ENCODE peak calls at places on chromosomes 11 and 22, in six cellular contexts. One of them, this sample, is unnamed.

GRCh38 chr11:67032830-67033555 is 10.1 kb downstream of the SYT12 start:
- DNase-seq in heart right ventricle: no peak
- DNase-seq in uterus: peak; percentile 69
- DNase-seq in lower lobe of right lung: no peak
- DNase-seq in left ventricle myocardium inferior: no peak
- DNase-seq in heart left ventricle: no peak
- DNase-seq in this sample: no peak

GRCh38 chr11:69203901-69204245 is 48.1 kb downstream of the SMIM38 start:
- DNase-seq in uterus: no peak
- DNase-seq in left ventricle myocardium inferior: no peak
- DNase-seq in lower lobe of right lung: no peak
- DNase-seq in heart right ventricle: no peak
- DNase-seq in heart left ventricle: no peak
- DNase-seq in this sample: no peak

GRCh38 chr22:23163665-23164064 is 16.6 kb upstream of the BCR start:
- DNase-seq in left ventricle myocardium inferior: peak; percentile 50
- DNase-seq in heart right ventricle: no peak
- DNase-seq in heart left ventricle: peak; percentile 41
- DNase-seq in uterus: peak; percentile 51
- DNase-seq in lower lobe of right lung: no peak
- DNase-seq in this sample: no peak

GRCh38 chr11:118537409-118537980 is 6.5 kb downstream of the TMEM25 start:
- DNase-seq in uterus: no peak
- DNase-seq in heart right ventricle: no peak
- DNase-seq in left ventricle myocardium inferior: no peak
- DNase-seq in lower lobe of right lung: no peak
- DNase-seq in heart left ventricle: no peak
- DNase-seq in this sample: no peak

GRCh38 chr22:37016134-37016910 is 2.9 kb downstream of the TST start:
- DNase-seq in uterus: peak; percentile 45
- DNase-seq in heart left ventricle: no peak
- DNase-seq in left ventricle myocardium inferior: no peak
- DNase-seq in lower lobe of right lung: no peak
- DNase-seq in heart right ventricle: no peak
- DNase-seq in this sample: no peak

GRCh38 chr22:49968831-49969661 is 8.5 kb downstream of the PIM3 start:
- DNase-seq in uterus: peak; percentile 28
- DNase-seq in heart left ventricle: peak; percentile 33
- DNase-seq in lower lobe of right lung: peak; percentile 56
- DNase-seq in left ventricle myocardium inferior: peak; percentile 23
- DNase-seq in heart right ventricle: peak; percentile 5
- DNase-seq in this sample: peak; percentile 36

GRCh38 chr22:21688706-21689381 is 23.0 kb downstream of the PPIL2 start:
- DNase-seq in left ventricle myocardium inferior: no peak
- DNase-seq in lower lobe of right lung: no peak
- DNase-seq in heart right ventricle: no peak
- DNase-seq in heart left ventricle: no peak
- DNase-seq in uterus: no peak
- DNase-seq in this sample: no peak

GRCh38 chr11:73982990-73983763 is 534 bp upstream of the UCP2 start:
- DNase-seq in heart right ventricle: peak; percentile 93
- DNase-seq in lower lobe of right lung: peak; percentile 98
- DNase-seq in uterus: peak; percentile 82
- DNase-seq in left ventricle myocardium inferior: peak; percentile 93
- DNase-seq in heart left ventricle: peak; percentile 94
- DNase-seq in this sample: peak; percentile 97

GRCh38 chr22:27990451-27990840 is 71.4 kb upstream of the PITPNB start:
- DNase-seq in lower lobe of right lung: peak; percentile 27
- DNase-seq in uterus: no peak
- DNase-seq in heart right ventricle: no peak
- DNase-seq in heart left ventricle: no peak
- DNase-seq in left ventricle myocardium inferior: no peak
- DNase-seq in this sample: peak; percentile 19

GRCh38 chr11:110564676-110565343 is 135.1 kb downstream of the FDX1 start:
- DNase-seq in heart left ventricle: no peak
- DNase-seq in lower lobe of right lung: no peak
- DNase-seq in left ventricle myocardium inferior: no peak
- DNase-seq in uterus: no peak
- DNase-seq in heart right ventricle: no peak
- DNase-seq in this sample: no peak

GRCh38 chr11:111429066-111429506 is 50.0 kb upstream of the POU2AF1 start:
- DNase-seq in heart left ventricle: peak; percentile 42
- DNase-seq in left ventricle myocardium inferior: peak; percentile 26
- DNase-seq in heart right ventricle: no peak
- DNase-seq in lower lobe of right lung: no peak
- DNase-seq in uterus: peak; percentile 69
- DNase-seq in this sample: no peak

GRCh38 chr11:114137054-114137453 is 77.5 kb downstream of the ZBTB16 start:
- DNase-seq in left ventricle myocardium inferior: no peak
- DNase-seq in heart right ventricle: no peak
- DNase-seq in uterus: no peak
- DNase-seq in heart left ventricle: no peak
- DNase-seq in lower lobe of right lung: no peak
- DNase-seq in this sample: no peak

DNA sequence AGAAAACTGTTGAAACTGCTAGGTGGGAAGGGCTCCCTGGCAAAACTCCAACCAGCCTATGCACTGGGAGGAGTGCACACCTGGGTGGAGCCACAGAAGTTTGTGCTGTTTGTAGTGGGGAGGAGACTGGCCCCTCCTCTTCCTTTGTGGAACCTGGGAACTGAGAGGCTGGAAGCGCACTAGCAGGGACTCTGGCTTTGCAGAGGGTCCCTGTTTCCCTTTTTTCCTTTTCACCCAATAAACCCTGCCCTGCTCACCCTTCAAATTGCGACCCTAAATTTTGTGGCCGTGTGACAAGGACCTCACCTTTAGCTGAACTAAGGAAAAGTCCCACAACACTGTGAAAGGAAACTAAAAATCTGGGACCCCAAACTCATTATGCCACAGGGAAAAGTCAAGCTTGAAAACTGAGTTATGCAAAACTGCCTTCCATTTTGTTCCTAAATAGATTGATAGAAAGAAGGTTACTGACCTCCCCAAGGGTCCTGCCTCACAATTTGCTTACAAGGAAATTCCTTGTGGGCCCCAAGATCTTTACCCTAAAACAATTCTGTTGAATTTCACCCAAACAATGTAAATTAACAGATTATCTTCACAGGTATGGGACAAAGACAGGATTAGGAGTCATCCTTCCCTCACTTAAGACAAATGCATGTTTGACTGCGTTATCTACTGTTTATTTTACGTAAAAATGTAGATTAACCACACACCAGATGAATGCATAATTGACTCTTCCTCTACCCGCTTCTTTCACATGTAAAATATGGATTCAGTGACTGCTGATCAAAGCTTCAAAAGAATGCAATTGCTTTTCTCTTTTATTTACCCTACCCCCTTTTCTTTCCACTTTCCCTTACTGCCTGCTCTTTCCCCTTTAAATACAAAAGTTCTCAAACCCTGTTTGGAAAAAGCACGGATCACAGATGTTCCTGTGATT is 80.9 kb downstream of the SLC36A4 start:
- DNase-seq in uterus: no peak
- DNase-seq in left ventricle myocardium inferior: no peak
- DNase-seq in heart right ventricle: no peak
- DNase-seq in lower lobe of right lung: no peak
- DNase-seq in heart left ventricle: no peak
- DNase-seq in this sample: no peak
- H3K4me3 ChIP-seq in uterus: no peak overlapping the region
- H3K4me3 ChIP-seq in left ventricle myocardium inferior: no peak overlapping the region
- H3K4me3 ChIP-seq in heart right ventricle: no peak overlapping the region
- H3K4me3 ChIP-seq in lower lobe of right lung: no peak overlapping the region
- H3K4me3 ChIP-seq in heart left ventricle: no peak overlapping the region
- H3K4me3 ChIP-seq in this sample: no peak overlapping the region

DNA sequence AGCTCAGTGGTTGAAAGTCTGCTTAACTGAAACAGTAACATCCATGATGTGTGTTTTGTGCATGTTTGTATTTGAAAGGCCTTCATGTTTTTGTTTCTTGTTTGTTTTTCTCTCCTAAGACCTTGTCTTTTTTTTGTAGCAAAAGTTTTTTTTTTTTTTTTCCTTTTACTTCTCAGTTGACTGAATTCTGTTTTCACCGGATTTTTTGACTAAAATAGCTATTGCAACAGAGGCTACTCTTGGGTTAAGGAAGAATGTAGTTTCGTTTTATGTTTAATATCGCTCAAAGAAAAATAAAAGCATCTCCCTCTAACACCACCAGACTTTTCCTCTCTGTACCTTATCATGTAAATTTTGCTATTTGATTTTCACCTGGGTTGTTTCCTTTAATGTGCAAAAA is 15.1 kb downstream of the APOL6 start:
- DNase-seq in heart right ventricle: no peak
- DNase-seq in left ventricle myocardium inferior: no peak
- DNase-seq in uterus: no peak
- DNase-seq in heart left ventricle: no peak
- DNase-seq in lower lobe of right lung: no peak
- DNase-seq in this sample: no peak
- H3K27ac ChIP-seq in heart right ventricle: peak overlapping the region; percentile 25
- H3K27ac ChIP-seq in left ventricle myocardium inferior: peak overlapping the region; percentile 45
- H3K27ac ChIP-seq in uterus: peak overlapping the region; percentile 91
- H3K27ac ChIP-seq in heart left ventricle: peak overlapping the region; percentile 47
- H3K27ac ChIP-seq in lower lobe of right lung: peak overlapping the region; percentile 51
- H3K27ac ChIP-seq in this sample: peak overlapping the region; percentile 68

DNA sequence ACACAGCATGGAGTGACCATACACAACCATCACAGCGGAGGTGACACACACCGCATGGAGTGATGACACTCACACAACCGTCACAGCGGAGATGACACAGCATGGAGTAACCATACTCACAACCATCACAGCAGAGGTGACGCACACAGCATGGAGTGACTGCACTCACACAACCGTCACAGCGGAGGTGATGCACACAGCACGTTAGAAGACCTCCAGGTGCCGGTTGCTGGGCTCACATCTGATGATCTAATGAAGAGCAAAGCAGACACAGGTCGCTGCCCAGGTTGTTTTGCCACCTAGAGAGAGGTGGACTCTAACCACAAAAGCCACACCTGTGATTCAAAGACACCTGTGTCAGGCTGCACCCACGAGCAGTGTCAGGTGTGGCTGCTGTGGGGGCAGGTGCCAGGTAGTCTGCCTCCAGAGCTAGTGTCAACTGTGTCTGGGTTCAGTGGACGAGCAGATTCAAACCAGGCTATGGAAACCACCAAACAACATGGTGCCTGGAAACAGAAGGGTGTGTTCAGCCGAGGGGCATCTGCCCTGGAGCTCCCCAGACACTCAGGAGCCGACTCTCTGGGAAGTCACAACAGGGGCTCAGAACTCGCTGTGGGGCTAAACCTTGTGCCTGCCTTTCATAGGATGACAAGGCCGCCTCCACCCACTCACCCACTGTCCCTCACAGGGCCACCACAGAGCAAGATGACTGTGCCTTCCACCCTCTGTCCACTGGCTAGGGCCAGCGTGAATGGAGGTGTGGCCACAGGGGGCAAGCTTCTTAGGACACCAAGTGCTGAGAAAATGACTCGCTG is 608.2 kb downstream of the TBC1D22A start:
- DNase-seq in uterus: peak; percentile 8
- DNase-seq in left ventricle myocardium inferior: no peak
- DNase-seq in heart left ventricle: no peak
- DNase-seq in lower lobe of right lung: peak; percentile 13
- DNase-seq in heart right ventricle: no peak
- DNase-seq in this sample: peak; percentile 54
- H3K9me3 ChIP-seq in uterus: no peaks in the 10 kb centered on the region
- H3K9me3 ChIP-seq in left ventricle myocardium inferior: no peaks in the 10 kb centered on the region
- H3K9me3 ChIP-seq in heart left ventricle: no peaks in the 10 kb centered on the region
- H3K9me3 ChIP-seq in lower lobe of right lung: no peaks in the 10 kb centered on the region
- H3K9me3 ChIP-seq in heart right ventricle: no peaks in the 10 kb centered on the region
- H3K9me3 ChIP-seq in this sample: no peaks in the 10 kb centered on the region

GRCh38 chr22:38456272-38456837 is 1.4 kb upstream of the KCNJ4 start:
- DNase-seq in lower lobe of right lung: no peak
- DNase-seq in heart right ventricle: no peak
- DNase-seq in uterus: no peak
- DNase-seq in left ventricle myocardium inferior: no peak
- DNase-seq in heart left ventricle: no peak
- DNase-seq in this sample: no peak
- H3K4me3 ChIP-seq in lower lobe of right lung: no peak overlapping the region
- H3K4me3 ChIP-seq in heart right ventricle: peak overlapping the region; percentile 52
- H3K4me3 ChIP-seq in uterus: no peak overlapping the region
- H3K4me3 ChIP-seq in left ventricle myocardium inferior: peak overlapping the region; percentile 70
- H3K4me3 ChIP-seq in heart left ventricle: peak overlapping the region; percentile 61
- H3K4me3 ChIP-seq in this sample: no peak overlapping the region

DNA sequence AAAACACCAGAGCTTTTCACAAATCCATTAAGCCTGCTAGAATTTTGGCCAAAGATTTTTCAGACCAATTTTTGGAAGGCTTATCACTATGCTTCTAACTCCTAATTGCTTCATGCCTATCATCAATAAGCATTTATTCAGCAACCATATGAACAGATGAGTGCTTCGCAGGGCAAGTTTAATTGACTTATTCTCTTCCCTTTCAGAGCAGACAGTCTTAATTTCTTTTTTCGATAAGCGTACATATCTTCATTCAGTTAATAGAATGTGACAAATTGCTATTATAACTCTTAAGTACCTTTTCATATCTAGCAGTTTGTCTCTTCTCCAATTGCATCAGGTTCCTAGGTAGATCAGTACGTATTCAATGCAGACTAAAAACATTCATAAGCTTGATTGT is 298.4 kb upstream of the ANO5 start:
- DNase-seq in heart left ventricle: no peak
- DNase-seq in left ventricle myocardium inferior: no peak
- DNase-seq in uterus: no peak
- DNase-seq in lower lobe of right lung: no peak
- DNase-seq in heart right ventricle: no peak
- DNase-seq in this sample: no peak
- H3K27ac ChIP-seq in heart left ventricle: no peak overlapping the region
- H3K27ac ChIP-seq in left ventricle myocardium inferior: no peak overlapping the region
- H3K27ac ChIP-seq in uterus: no peak overlapping the region
- H3K27ac ChIP-seq in lower lobe of right lung: no peak overlapping the region
- H3K27ac ChIP-seq in heart right ventricle: no peak overlapping the region
- H3K27ac ChIP-seq in this sample: no peak overlapping the region

This sample was measured in left lung.